ENCODE peak calls at places on chromosome 16, in six cellular contexts. L is GM06990; Y is GM23338; T is thoracic aorta; N is cardiac muscle cell; C is CD8-positive, alpha-beta T cell. M is an unnamed sample.
A peak's percentile ranks its signal among the peaks of the same experiment; 100 is the strongest.

GRCh38 chr16:81313731-81314602 is 795 bp upstream of the GAN start:
- DNase-seq in L (no peak), Y (peak; percentile 94), T (no peak), N (no peak), C (no peak), M (no peak)

GRCh38 chr16:27498020-27498419 is 51.7 kb downstream of the GTF3C1 start:
- DNase-seq in L (no peak), Y (no peak), T (no peak), N (no peak), C (no peak), M (no peak)

GRCh38 chr16:26220894-26221293 is 529.1 kb downstream of the HS3ST4 start:
- DNase-seq in L (no peak), Y (peak; percentile 6), T (no peak), N (no peak), C (no peak), M (no peak)

GRCh38 chr16:27859020-27859419 is 204.5 kb downstream of the GSG1L start:
- DNase-seq in L (no peak), Y (peak; percentile 78), T (no peak), N (no peak), C (no peak), M (peak; percentile 12)

GRCh38 chr16:1371054-1371978 is 19.6 kb downstream of the GNPTG start:
- DNase-seq in L (no peak), Y (no peak), T (no peak), N (no peak), C (no peak), M (no peak)

GRCh38 chr16:23986455-23986854 is 150.7 kb downstream of the PRKCB start:
- DNase-seq in L (no peak), Y (no peak), T (no peak), N (no peak), C (no peak), M (no peak)

GRCh38 chr16:762595-763268 is 2.2 kb downstream of the MSLN start:
- DNase-seq in L (no peak), Y (no peak), T (no peak), N (no peak), C (no peak), M (no peak)

GRCh38 chr16:56423584-56424403 is 1.6 kb downstream of the AMFR start:
- DNase-seq in L (no peak), Y (no peak), T (no peak), N (no peak), C (no peak), M (no peak)

GRCh38 chr16:19804538-19805323 is 79.9 kb downstream of the GPRC5B start:
- DNase-seq in L (peak; percentile 4), Y (peak; percentile 87), T (no peak), N (peak; percentile 46), C (peak; percentile 7), M (peak; percentile 81)

GRCh38 chr16:29757950-29758466 is 12.2 kb upstream of the C16orf54 start:
- DNase-seq in L (no peak), Y (no peak), T (no peak), N (peak; percentile 90), C (no peak), M (no peak)

GRCh38 chr16:89923640-89924297 is 627 bp downstream of the TUBB3 start:
- DNase-seq in L (no peak), Y (peak; percentile 66), T (no peak), N (no peak), C (no peak), M (no peak)

GRCh38 chr16:4661661-4662060 is 31.7 kb upstream of the NUDT16L1 start:
- DNase-seq in L (no peak), Y (no peak), T (no peak), N (no peak), C (no peak), M (no peak)

GRCh38 chr16:81189100-81189664 is 49.3 kb upstream of the BCO1 start:
- DNase-seq in L (no peak), Y (no peak), T (peak; percentile 8), N (peak; percentile 96), C (no peak), M (no peak)

GRCh38 chr16:73052441-73053030 is 4.6 kb upstream of the ZFHX3 start:
- DNase-seq in L (no peak), Y (peak; percentile 68), T (no peak), N (no peak), C (no peak), M (no peak)

GRCh38 chr16:22225060-22225459 is 19.0 kb downstream of the EEF2K start:
- DNase-seq in L (no peak), Y (peak; percentile 68), T (no peak), N (no peak), C (no peak), M (no peak)

GRCh38 chr16:82653550-82654511 is 27.1 kb downstream of the CDH13 start:
- DNase-seq in L (peak; percentile 74), Y (peak; percentile 7), T (no peak), N (peak; percentile 91), C (peak; percentile 9), M (no peak)

GRCh38 chr16:35911899-35912298 is 2452.5 kb downstream of the TP53TG3F start:
- DNase-seq in L (no peak), Y (no peak), T (no peak), N (no peak), C (no peak), M (no peak)

GRCh38 chr16:57409065-57409464 is 4.5 kb downstream of the CCL17 start:
- DNase-seq in L (no peak), Y (no peak), T (no peak), N (no peak), C (no peak), M (no peak)

GRCh38 chr16:4709481-4709880 is 16.1 kb downstream of the NUDT16L1 start:
- DNase-seq in L (no peak), Y (no peak), T (no peak), N (no peak), C (no peak), M (no peak)

GRCh38 chr16:74029122-74029805 is 267.4 kb upstream of the PSMD7 start:
- DNase-seq in L (no peak), Y (peak; percentile 57), T (no peak), N (no peak), C (no peak), M (no peak)

GRCh38 chr16:17497648-17498047 is 26.9 kb upstream of the XYLT1 start:
- DNase-seq in L (no peak), Y (no peak), T (no peak), N (no peak), C (no peak), M (no peak)

GRCh38 chr16:89009343-89010209 is 32.6 kb upstream of the CBFA2T3 start:
- DNase-seq in L (no peak), Y (peak; percentile 68), T (no peak), N (peak; percentile 28), C (peak; percentile 44), M (peak; percentile 39)

GRCh38 chr16:79920685-79921084 is 320.1 kb upstream of the MAF start:
- DNase-seq in L (no peak), Y (no peak), T (no peak), N (no peak), C (no peak), M (no peak)

GRCh38 chr16:23072084-23072599 is 77.1 kb downstream of the USP31 start:
- DNase-seq in L (no peak), Y (no peak), T (peak; percentile 56), N (peak; percentile 82), C (no peak), M (no peak)

GRCh38 chr16:53414381-53414780 is 19.9 kb upstream of the RBL2 start:
- DNase-seq in L (no peak), Y (no peak), T (no peak), N (no peak), C (no peak), M (no peak)

GRCh38 chr16:24288516-24288915 is 32.4 kb downstream of the CACNG3 start:
- DNase-seq in L (no peak), Y (no peak), T (no peak), N (no peak), C (no peak), M (no peak)

GRCh38 chr16:48820379-48820778 is 210.4 kb upstream of the N4BP1 start:
- DNase-seq in L (no peak), Y (no peak), T (no peak), N (no peak), C (no peak), M (no peak)

GRCh38 chr16:17273142-17273561 is 197.6 kb downstream of the XYLT1 start:
- DNase-seq in L (no peak), Y (no peak), T (no peak), N (peak; percentile 79), C (no peak), M (no peak)

GRCh38 chr16:10629592-10629963 is 49.2 kb upstream of the EMP2 start:
- DNase-seq in L (no peak), Y (peak; percentile 74), T (no peak), N (no peak), C (no peak), M (no peak)

GRCh38 chr16:15885560-15886001 is 2.8 kb downstream of the CEP20 start:
- DNase-seq in L (no peak), Y (no peak), T (no peak), N (no peak), C (no peak), M (no peak)

GRCh38 chr16:15891508-15891907 is 3.1 kb upstream of the CEP20 start:
- DNase-seq in L (no peak), Y (no peak), T (no peak), N (no peak), C (no peak), M (no peak)

GRCh38 chr16:15886078-15886477 is 2.3 kb downstream of the CEP20 start:
- DNase-seq in L (no peak), Y (no peak), T (no peak), N (no peak), C (no peak), M (no peak)

GRCh38 chr16:15887283-15887682 is 1.1 kb downstream of the CEP20 start:
- DNase-seq in L (no peak), Y (no peak), T (no peak), N (no peak), C (no peak), M (no peak)

GRCh38 chr16:15888072-15888976 is at the start of gene CEP20:
- DNase-seq in L (peak; percentile 98), Y (peak; percentile 100), T (peak; percentile 100), N (peak; percentile 99), C (peak; percentile 100), M (peak; percentile 99)
- TF ChIP-seq CTCF in L (no peak), Y (no peak), T (peak; percentile 32), N (peak; percentile 6), C (no peak), M (no peak)

GRCh38 chr16:20806168-20807050 is at the start of the genes ERI2 and REXO5:
- DNase-seq in L (peak; percentile 85), Y (peak; percentile 96), T (peak; percentile 78), N (peak; percentile 97), C (peak; percentile 69), M (peak; percentile 89)
- TF ChIP-seq CTCF in L (peak; percentile 67), Y (peak; percentile 34), T (peak; percentile 38), N (peak; percentile 65), C (peak; percentile 21), M (no peak)

GRCh38 chr16:3305109-3306068 is at the start of the genes TIGD7 and ZNF75A:
- DNase-seq in L (peak; percentile 91), Y (peak; percentile 96), T (peak; percentile 42), N (peak; percentile 94), C (peak; percentile 83), M (peak; percentile 73)
- TF ChIP-seq CTCF in L (peak; percentile 1), Y (no peak), T (peak; percentile 30), N (peak; percentile 22), C (no peak), M (no peak)

DNA sequence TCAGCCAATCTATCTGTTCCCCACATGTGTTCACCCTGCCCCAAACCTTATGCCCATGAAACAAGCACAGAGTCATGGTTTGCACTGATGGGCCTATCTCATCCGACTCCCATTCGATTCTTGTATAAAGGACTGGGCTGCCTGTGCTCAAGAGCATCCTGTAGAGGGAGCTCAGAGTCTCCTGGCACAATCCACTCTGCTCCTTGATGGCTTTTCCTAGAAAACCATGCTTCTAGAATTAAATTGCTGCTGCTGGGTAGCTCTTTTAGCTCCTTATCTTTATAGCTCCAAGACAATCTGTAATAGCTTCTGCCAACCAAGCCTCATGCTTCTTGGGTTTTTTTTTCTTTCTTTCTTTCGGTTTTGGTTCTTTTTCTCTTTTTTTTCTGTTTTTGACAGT is 9.7 kb downstream of the ZNF19 start:
- DNase-seq in L (no peak), Y (peak; percentile 77), T (no peak), N (peak; percentile 66), C (no peak), M (peak; percentile 27)
- TF ChIP-seq CTCF in L (peak; percentile 47), Y (peak; percentile 70), T (peak; percentile 11), N (peak; percentile 73), C (no peak), M (no peak)